ENCODE peak calls at places on chromosomes 16 and 17, in five cellular contexts. W is IMR-90, E is H1, N is mesenchymal stem cell, U is trophoblast cell. R is an unnamed sample.

GRCh38 chr16:81633147-81633619 is 145.9 kb upstream of the PLCG2 start:
- DNase-seq in N (no peak), U (peak), E (peak), W (no peak), R (no peak)

GRCh38 chr16:58582971-58583765 is 46.5 kb downstream of the CNOT1 start:
- DNase-seq in N (no peak), E (no peak), W (no peak), U (no peak), R (no peak)

GRCh38 chr16:85148959-85149358 is 36.7 kb upstream of the CIBAR2 start:
- DNase-seq in U (no peak), E (no peak), W (no peak), N (peak), R (no peak)

GRCh38 chr17:18248300-18248731 is 10.2 kb downstream of the FLII start:
- DNase-seq in E (peak), U (peak), N (peak), W (peak), R (no peak)

GRCh38 chr17:30244853-30245385 is 9.4 kb upstream of the SLC6A4 start:
- DNase-seq in W (peak), N (peak), U (peak), E (peak), R (no peak)

GRCh38 chr17:81254955-81255717 is 16.0 kb downstream of the NDUFAF8 start:
- DNase-seq in W (peak), U (peak), E (peak), N (peak), R (no peak)

GRCh38 chr16:49858200-49859129 is 2.6 kb upstream of the ZNF423 start:
- DNase-seq in N (peak), U (no peak), E (peak), W (no peak), R (peak)

GRCh38 chr17:50065056-50065455 is 9.1 kb downstream of the ITGA3 start:
- DNase-seq in N (no peak), E (no peak), W (no peak), U (no peak), R (no peak)

GRCh38 chr17:70366421-70366820 is 197.1 kb downstream of the KCNJ2 start:
- DNase-seq in W (no peak), N (no peak), U (no peak), E (no peak), R (no peak)

GRCh38 chr16:68800257-68800875 is 43.0 kb upstream of the TANGO6 start:
- DNase-seq in E (peak), U (peak), W (peak), N (peak), R (peak)

GRCh38 chr16:89999831-90000574 is 19.3 kb downstream of the DBNDD1 start:
- DNase-seq in N (no peak), U (no peak), W (no peak), E (no peak), R (no peak)

GRCh38 chr17:79826210-79826680 is 13.0 kb downstream of the CBX4 start:
- DNase-seq in N (no peak), W (peak), U (no peak), E (no peak), R (no peak)

GRCh38 chr17:82076018-82076784 is 10.6 kb upstream of the DUS1L start:
- DNase-seq in U (peak), E (no peak), W (no peak), N (no peak), R (no peak)

GRCh38 chr16:84959045-84959576 is 52.2 kb downstream of the ZDHHC7 start:
- DNase-seq in E (no peak), U (no peak), N (no peak), W (no peak), R (no peak)

GRCh38 chr16:20415541-20415940 is 6.2 kb downstream of the ACSM5 start:
- DNase-seq in E (no peak), W (no peak), N (no peak), U (no peak), R (no peak)

GRCh38 chr16:46569231-46569735 is 51.9 kb downstream of the SHCBP1 start:
- DNase-seq in E (no peak), W (no peak), U (no peak), N (no peak), R (no peak)

GRCh38 chr17:31163091-31163781 is 68.5 kb downstream of the NF1 start:
- DNase-seq in U (peak), E (no peak), N (no peak), W (no peak), R (no peak)

GRCh38 chr16:1987198-1987597 is 2.6 kb upstream of the SYNGR3 start:
- DNase-seq in W (no peak), E (no peak), N (no peak), U (no peak), R (no peak)

GRCh38 chr16:11670171-11671131 is 2.2 kb downstream of the SNN start:
- DNase-seq in W (no peak), U (no peak), E (no peak), N (no peak), R (no peak)

GRCh38 chr17:79948918-79949645 is 86.6 kb downstream of the TBC1D16 start:
- DNase-seq in W (no peak), E (peak), U (no peak), N (no peak), R (no peak)

GRCh38 chr16:76565542-76565941 is 288.3 kb downstream of the CNTNAP4 start:
- DNase-seq in E (no peak), W (no peak), U (no peak), N (no peak), R (no peak)

GRCh38 chr17:19948100-19948943 is 29.3 kb downstream of the AKAP10 start:
- DNase-seq in N (no peak), U (no peak), E (no peak), W (no peak), R (no peak)

GRCh38 chr17:9817086-9817485 is 4.8 kb downstream of the GSG1L2 start:
- DNase-seq in N (peak), W (peak), E (peak), U (peak), R (peak)

GRCh38 chr16:27706156-27706705 is 156.3 kb downstream of the KATNIP start:
- DNase-seq in W (no peak), N (no peak), E (no peak), U (no peak), R (no peak)

GRCh38 chr17:79294459-79295071 is 219.9 kb downstream of the ENGASE start:
- DNase-seq in W (peak), E (peak), N (peak), U (peak), R (peak)

GRCh38 chr17:64063766-64064224 is 43.4 kb upstream of the ICAM2 start:
- DNase-seq in W (peak), U (peak), E (peak), N (peak), R (peak)

GRCh38 chr17:7408341-7408740 is 696 bp downstream of the NLGN2 start:
- DNase-seq in W (no peak), U (peak), N (no peak), E (no peak), R (no peak)

GRCh38 chr16:381788-382717 is at the start of gene PGAP6:
- DNase-seq in N (peak), E (peak), U (peak), W (peak), R (no peak)

GRCh38 chr16:73071131-73071940 is 23.4 kb upstream of the ZFHX3 start:
- DNase-seq in E (peak), U (no peak), N (peak), W (no peak), R (peak)

GRCh38 chr16:54926166-54926838 is 4.4 kb upstream of the IRX5 start:
- DNase-seq in E (no peak), U (no peak), W (peak), N (peak), R (no peak)

GRCh38 chr16:71972356-71972755 is 27.8 kb downstream of the PKD1L3 start:
- DNase-seq in W (no peak), U (peak), E (no peak), N (no peak), R (no peak)

GRCh38 chr17:35342207-35342744 is 31.1 kb downstream of the SLFN11 start:
- DNase-seq in N (no peak), W (no peak), U (no peak), E (no peak), R (no peak)

GRCh38 chr16:3113765-3114479 is 1.5 kb downstream of the ZNF205 start:
- DNase-seq in W (peak), U (peak), N (peak), E (no peak), R (no peak)

GRCh38 chr17:4199818-4200402 is 56.9 kb downstream of the CYB5D2 start:
- DNase-seq in N (peak), U (peak), W (peak), E (no peak), R (peak)

GRCh38 chr17:59330314-59330942 is 1.0 kb upstream of the YPEL2 start:
- DNase-seq in E (no peak), W (no peak), U (peak), N (peak), R (peak)

GRCh38 chr17:59332890-59333377 is 1.5 kb downstream of the YPEL2 start:
- DNase-seq in U (no peak), N (peak), E (no peak), W (peak), R (no peak)

GRCh38 chr17:59331129-59331928 is at the start of gene YPEL2:
- DNase-seq in W (peak), U (peak), N (peak), E (peak), R (peak)

GRCh38 chr17:59333845-59334244 is 2.4 kb downstream of the YPEL2 start:
- DNase-seq in N (no peak), E (no peak), U (no peak), W (no peak), R (no peak)

GRCh38 chr17:59331929-59332889 is 754 bp downstream of the YPEL2 start:
- DNase-seq in W (no peak), U (peak), E (peak), N (peak), R (peak)
- H3K4me3 ChIP-seq in W (peak), U (peak), E (peak), N (peak), R (peak)

GRCh38 chr17:27525316-27525715 is 69.1 kb downstream of the KSR1 start:
- DNase-seq in E (no peak), W (no peak), U (no peak), N (no peak), R (no peak)
- H2AK5ac ChIP-seq in E (no peak), W (no peak), U (no peak), N (peak), R (no peak)

DNA sequence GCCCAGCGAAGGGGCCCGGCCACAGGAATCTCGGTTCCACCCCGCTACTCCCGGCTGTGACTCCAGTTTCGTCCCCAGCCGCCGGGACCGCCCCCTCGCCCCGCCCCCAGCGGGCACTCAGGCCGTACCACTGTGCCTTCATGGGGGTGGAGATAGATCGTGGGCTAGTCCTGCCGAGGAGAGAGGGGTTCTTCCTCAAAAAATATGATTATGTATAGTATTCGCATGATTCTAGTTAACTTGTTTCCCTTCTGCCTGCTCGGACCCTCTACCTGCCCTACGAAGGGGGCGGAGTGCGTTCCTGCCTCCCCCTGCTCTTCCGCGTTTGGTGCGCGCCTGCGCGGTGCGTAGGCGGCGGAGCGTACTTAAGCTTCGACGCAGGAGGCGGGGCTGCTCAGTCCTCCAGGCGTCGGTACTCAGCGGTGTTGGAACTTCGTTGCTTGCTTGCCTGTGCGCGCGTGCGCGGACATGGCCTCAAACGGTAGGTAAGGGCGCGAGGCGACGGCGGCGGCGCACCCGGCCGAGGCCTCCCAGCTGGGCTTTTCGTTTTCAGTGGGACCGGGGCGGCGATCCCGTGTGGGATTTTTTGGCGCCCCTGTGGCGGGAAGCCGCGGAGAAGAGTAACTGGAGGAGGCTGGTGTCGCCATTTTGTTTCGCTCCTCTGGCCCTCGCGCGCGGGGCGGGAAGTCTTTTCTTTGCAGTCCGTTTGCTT is at the start of gene FUS:
- DNase-seq in W (peak), U (peak), N (peak), E (peak), R (peak)
- H4K91ac ChIP-seq in W (peak), U (peak), N (peak), E (peak), R (no peak)

GRCh38 chr17:45895969-45896793 is 1.8 kb downstream of the MAPT start:
- DNase-seq in E (peak), W (no peak), U (no peak), N (no peak), R (peak)

GRCh38 chr17:45894022-45894784 is at the start of gene MAPT:
- DNase-seq in E (peak), N (peak), W (peak), U (peak), R (peak)

GRCh38 chr17:45900136-45900535 is 5.8 kb downstream of the MAPT start:
- DNase-seq in U (no peak), W (no peak), E (no peak), N (no peak), R (no peak)

GRCh38 chr17:45895304-45895968 is 1.1 kb downstream of the MAPT start:
- DNase-seq in N (peak), U (peak), E (peak), W (no peak), R (peak)

DNA sequence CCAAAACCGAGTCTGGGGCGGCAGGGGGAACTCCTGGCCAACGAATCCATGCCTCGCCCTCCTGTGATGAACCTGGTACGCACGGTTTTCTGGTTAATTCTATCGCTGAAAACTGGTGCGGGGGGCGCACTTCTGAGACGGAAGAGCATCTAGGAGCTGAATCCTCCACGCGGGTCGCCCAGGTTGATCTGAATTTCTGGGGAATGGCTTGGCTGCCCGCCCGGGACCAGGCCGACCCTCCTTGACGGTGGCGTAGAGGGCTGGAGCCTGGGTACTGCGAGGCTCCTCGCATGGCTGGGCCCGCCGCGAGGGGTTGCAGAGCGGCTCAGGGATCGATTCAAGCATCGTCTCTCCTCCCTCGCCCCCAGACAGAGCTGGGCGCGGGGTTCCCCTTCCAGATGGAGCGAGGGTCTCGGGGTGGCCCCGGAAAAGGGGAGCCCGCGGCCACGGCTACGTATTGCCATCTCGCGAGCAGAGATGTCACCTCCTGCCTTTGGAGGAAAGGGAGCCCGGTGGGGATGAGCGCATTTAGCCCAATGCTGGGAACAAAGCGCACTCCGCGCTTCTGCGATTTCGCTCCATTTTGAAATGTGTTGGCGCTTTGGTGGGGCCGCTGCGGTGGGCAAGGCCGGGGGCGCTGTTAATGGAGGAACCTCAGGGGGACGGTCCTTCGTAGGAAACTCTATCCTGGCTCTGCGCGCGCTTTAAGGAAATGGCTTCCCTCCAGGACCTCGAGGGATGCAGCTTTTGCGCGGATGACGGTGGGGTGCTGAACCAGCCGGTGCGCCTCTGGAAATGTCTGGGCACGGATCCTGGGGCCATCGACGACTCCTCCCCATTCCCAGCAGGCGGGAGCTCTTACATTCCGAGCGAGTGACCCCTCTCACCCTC is 2.7 kb downstream of the MAPT start:
- DNase-seq in W (no peak), E (peak), U (no peak), N (peak), R (peak)
- H3K4me3 ChIP-seq in W (no peak), E (peak), U (no peak), N (no peak), R (peak)

DNA sequence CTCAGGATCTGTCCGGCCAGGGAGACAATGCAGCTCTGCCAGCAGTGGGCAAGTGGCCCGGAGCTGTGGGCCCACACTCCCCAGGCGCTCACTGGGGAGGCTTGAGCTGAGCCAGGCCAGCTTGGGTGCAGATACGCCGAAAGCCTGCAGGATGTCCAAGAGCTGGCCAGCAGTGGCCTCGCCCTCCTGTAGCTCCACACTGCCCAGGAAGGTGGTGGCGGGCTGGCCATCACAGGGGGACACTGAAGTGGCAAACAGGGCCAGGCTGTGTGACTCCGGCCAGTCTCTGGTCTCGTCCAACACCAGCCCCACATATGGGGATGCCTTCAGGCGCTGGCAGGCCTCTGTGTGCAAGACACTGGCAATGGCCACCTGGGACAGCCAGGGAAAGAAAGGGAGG is 9.6 kb downstream of the C17orf113 start:
- DNase-seq in N (no peak), W (no peak), U (no peak), E (no peak), R (no peak)
- H2AK5ac ChIP-seq in N (no peak), W (no peak), U (no peak), E (no peak), R (no peak)

GRCh38 chr17:76684756-76685155 is 26.0 kb downstream of the MXRA7 start:
- DNase-seq in N (no peak), U (no peak), E (no peak), W (no peak), R (no peak)

GRCh38 chr17:76681222-76682137 is 29.3 kb downstream of the MXRA7 start:
- DNase-seq in W (peak), U (peak), N (peak), E (peak), R (peak)

GRCh38 chr17:76683921-76684745 is 26.6 kb downstream of the MXRA7 start:
- DNase-seq in E (no peak), N (no peak), U (no peak), W (no peak), R (no peak)

GRCh38 chr17:76683011-76683755 is 27.6 kb downstream of the MXRA7 start:
- DNase-seq in U (no peak), W (no peak), E (peak), N (peak), R (no peak)

GRCh38 chr17:76682306-76682705 is 28.5 kb downstream of the MXRA7 start:
- DNase-seq in N (peak), W (no peak), E (no peak), U (no peak), R (no peak)
- H4K91ac ChIP-seq in N (peak), W (no peak), E (no peak), U (no peak), R (no peak)

DNA sequence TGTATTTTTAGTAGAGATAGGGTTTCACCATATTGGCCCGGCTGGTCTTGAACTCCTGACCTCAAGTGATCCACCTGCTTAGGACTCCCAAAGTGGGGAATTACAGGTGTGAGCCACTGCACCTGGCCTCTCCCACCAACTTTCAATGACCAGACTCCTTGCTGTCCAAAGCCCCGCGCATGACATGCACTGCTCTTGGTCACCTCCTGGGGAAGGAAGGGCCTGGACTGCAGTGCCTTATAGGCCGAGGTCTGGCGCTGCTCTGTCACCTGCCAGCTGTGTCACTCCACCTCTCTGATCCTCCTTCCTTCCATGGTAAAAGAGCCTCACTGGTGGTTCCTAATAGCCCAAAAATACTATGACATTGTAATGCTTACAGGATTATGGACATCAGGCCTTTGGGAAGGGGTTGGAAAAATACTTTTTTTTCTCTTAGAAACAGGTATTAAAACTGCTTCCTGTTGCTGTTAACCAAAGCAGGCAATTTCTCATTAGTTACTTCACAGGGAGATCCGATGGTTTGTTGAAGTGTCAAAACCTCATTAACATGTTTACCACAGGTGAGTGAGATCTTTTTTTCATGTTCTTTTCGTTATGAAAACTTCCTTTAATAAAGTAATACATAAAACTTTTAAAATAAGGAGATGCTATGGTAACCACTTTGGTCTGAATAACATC is 35.4 kb downstream of the GRB7 start:
- DNase-seq in E (no peak), N (no peak), U (no peak), W (no peak), R (no peak)
- H3K4me3 ChIP-seq in E (no peak), N (no peak), U (no peak), W (no peak), R (no peak)

DNA sequence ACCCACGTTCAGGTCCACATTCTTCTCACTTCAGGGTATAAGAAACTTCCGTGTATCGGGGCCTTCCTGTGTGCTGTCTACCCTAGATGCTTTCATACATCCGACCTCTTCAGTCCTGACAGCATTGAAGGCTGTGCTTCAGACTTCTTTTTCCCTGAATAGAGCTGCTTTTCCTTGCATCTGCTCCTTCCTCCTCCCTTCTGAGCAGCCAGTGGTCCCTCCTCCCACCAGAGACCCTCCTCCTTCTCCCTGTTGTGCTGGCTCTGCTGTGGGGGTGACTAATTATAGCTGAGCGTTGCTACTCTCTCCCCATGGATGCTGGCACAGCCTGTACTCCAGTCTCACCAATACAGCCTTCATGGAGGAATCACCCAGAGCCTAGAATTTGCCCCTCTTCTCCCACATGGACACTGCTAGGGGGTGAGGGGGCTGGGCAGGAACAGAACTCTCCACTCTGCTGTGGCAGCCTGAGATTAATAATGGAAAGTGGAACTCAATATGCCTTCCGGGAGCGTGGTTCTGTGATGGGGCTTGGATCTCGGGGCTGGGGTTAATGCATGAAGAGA is 1.1 kb downstream of the SLC9A5 start:
- DNase-seq in W (peak), N (peak), U (no peak), E (no peak), R (no peak)
- H2AK5ac ChIP-seq in W (peak), N (peak), U (no peak), E (no peak), R (no peak)